ENCODE peak calls at places on chromosomes 2 and 18, in seven cellular contexts. H is psoas muscle; R is fibroblast of lung; Q is OCI-LY7; Z is H9; B is uterus; S is CD8-positive, alpha-beta memory T cell. O is an unnamed sample.

GRCh38 chr2:43427032-43427424 is 168.8 kb downstream of the THADA start:
- DNase-seq in H (no peak), R (no peak), Q (no peak), Z (no peak), B (no peak), S (no peak), O (no peak)

GRCh38 chr2:54999182-54999581 is 51.1 kb downstream of the RTN4 start:
- DNase-seq in H (no peak), R (peak; percentile 58), Q (peak; percentile 14), Z (no peak), B (no peak), S (no peak), O (no peak)

GRCh38 chr2:32652555-32653209 is 24.8 kb downstream of the TTC27 start:
- DNase-seq in H (no peak), R (peak; percentile 41), Q (no peak), Z (no peak), B (no peak), S (no peak), O (no peak)

GRCh38 chr18:46406539-46406932 is 250.5 kb downstream of the LOXHD1 start:
- DNase-seq in H (no peak), R (no peak), Q (no peak), Z (no peak), B (no peak), S (no peak), O (no peak)

GRCh38 chr2:196291873-196292800 is 120.8 kb upstream of the STK17B start:
- DNase-seq in H (no peak), R (no peak), Q (no peak), Z (no peak), B (no peak), S (no peak), O (peak; percentile 57)

GRCh38 chr2:216008387-216008786 is 5.0 kb downstream of the MREG start:
- DNase-seq in H (no peak), R (no peak), Q (no peak), Z (no peak), B (no peak), S (no peak), O (no peak)

GRCh38 chr2:50729306-50730105 is 302.4 kb downstream of the NRXN1 start:
- DNase-seq in H (no peak), R (no peak), Q (no peak), Z (no peak), B (no peak), S (no peak), O (no peak)

GRCh38 chr2:219243291-219243761 is 1.9 kb downstream of the GLB1L start:
- DNase-seq in H (no peak), R (peak; percentile 31), Q (no peak), Z (no peak), B (no peak), S (no peak), O (peak; percentile 87)

GRCh38 chr2:186533717-186534116 is 47.7 kb downstream of the ZC3H15 start:
- DNase-seq in H (no peak), R (no peak), Q (no peak), Z (no peak), B (no peak), S (no peak), O (no peak)

GRCh38 chr2:202014328-202015034 is 19.2 kb upstream of the FZD7 start:
- DNase-seq in H (no peak), R (no peak), Q (no peak), Z (no peak), B (peak; percentile 36), S (no peak), O (no peak)

GRCh38 chr18:5142131-5142530 is 54.9 kb downstream of the AKAIN1 start:
- DNase-seq in H (no peak), R (no peak), Q (no peak), Z (no peak), B (no peak), S (no peak), O (no peak)

GRCh38 chr2:217510790-217511291 is 492.0 kb downstream of the TNS1 start:
- DNase-seq in H (no peak), R (peak; percentile 94), Q (peak; percentile 53), Z (peak; percentile 64), B (peak; percentile 78), S (peak; percentile 33), O (peak; percentile 46)

GRCh38 chr18:50662775-50663383 is 103.0 kb downstream of the MAPK4 start:
- DNase-seq in H (no peak), R (no peak), Q (no peak), Z (no peak), B (no peak), S (no peak), O (no peak)

GRCh38 chr2:28684142-28684858 is 67.3 kb upstream of the PPP1CB start:
- DNase-seq in H (no peak), R (no peak), Q (no peak), Z (no peak), B (no peak), S (no peak), O (no peak)

GRCh38 chr2:58834404-58834803 is 593.3 kb upstream of the FANCL start:
- DNase-seq in H (no peak), R (peak; percentile 14), Q (no peak), Z (peak; percentile 64), B (no peak), S (no peak), O (no peak)

GRCh38 chr2:229282758-229283546 is 11.9 kb upstream of the PID1 start:
- DNase-seq in H (peak; percentile 58), R (peak; percentile 99), Q (no peak), Z (no peak), B (peak; percentile 71), S (no peak), O (no peak)

GRCh38 chr2:160666019-160666676 is 172.5 kb upstream of the RBMS1 start:
- DNase-seq in H (no peak), R (peak; percentile 99), Q (no peak), Z (no peak), B (peak; percentile 64), S (no peak), O (no peak)

GRCh38 chr2:20221169-20221938 is 3.6 kb downstream of the SDC1 start:
- DNase-seq in H (no peak), R (peak; percentile 36), Q (no peak), Z (no peak), B (no peak), S (no peak), O (no peak)

GRCh38 chr2:30221531-30221930 is 9.8 kb upstream of the LBH start:
- DNase-seq in H (no peak), R (no peak), Q (no peak), Z (no peak), B (no peak), S (no peak), O (no peak)

GRCh38 chr2:77054938-77055337 is 467.2 kb downstream of the LRRTM4 start:
- DNase-seq in H (peak; percentile 49), R (peak; percentile 2), Q (no peak), Z (peak; percentile 55), B (no peak), S (no peak), O (no peak)

GRCh38 chr2:160719116-160719515 is 225.5 kb upstream of the RBMS1 start:
- DNase-seq in H (no peak), R (no peak), Q (no peak), Z (no peak), B (no peak), S (no peak), O (no peak)

GRCh38 chr2:101823849-101824248 is 126.3 kb downstream of the MAP4K4 start:
- DNase-seq in H (no peak), R (no peak), Q (no peak), Z (no peak), B (no peak), S (no peak), O (no peak)
- H3K4me1 ChIP-seq in H (peaks cover 20% of the 10 kb centered on the region), R (peaks cover 30% of the 10 kb centered on the region), Q (peaks cover 31% of the 10 kb centered on the region), Z (peaks cover 2% of the 10 kb centered on the region), B (peaks cover 8% of the 10 kb centered on the region), S (peaks cover 47% of the 10 kb centered on the region), O (peaks cover 8% of the 10 kb centered on the region)

DNA sequence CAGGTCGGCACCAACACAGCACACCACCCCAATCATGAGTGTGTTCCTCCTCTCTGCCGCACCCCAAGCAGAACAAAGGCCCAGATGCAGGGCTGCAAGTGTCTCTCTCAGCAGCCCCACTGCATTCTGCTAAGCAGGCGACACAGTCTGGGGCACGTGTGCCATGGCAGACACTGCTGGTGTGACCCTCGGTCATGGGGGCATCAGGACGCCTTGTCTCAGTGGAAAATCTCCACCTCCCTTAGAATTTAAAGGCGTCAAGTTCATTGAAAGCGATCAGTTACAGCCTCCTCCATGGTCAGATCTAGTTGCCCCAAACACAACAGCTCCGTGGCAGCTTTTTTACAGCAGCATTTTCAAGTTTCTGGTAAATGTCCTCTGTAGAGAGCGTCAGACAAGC is 57.2 kb downstream of the ADNP2 start:
- DNase-seq in H (no peak), R (no peak), Q (no peak), Z (no peak), B (no peak), S (no peak), O (no peak)
- H3K4me1 ChIP-seq in H (no peaks in the 10 kb centered on the region), R (no peaks in the 10 kb centered on the region), Q (no peaks in the 10 kb centered on the region), Z (no peaks in the 10 kb centered on the region), B (no peaks in the 10 kb centered on the region), S (peaks cover under 1% of the 10 kb centered on the region), O (no peaks in the 10 kb centered on the region)

GRCh38 chr2:44430340-44430739 is 68.6 kb downstream of the CAMKMT start:
- DNase-seq in H (no peak), R (no peak), Q (no peak), Z (peak; percentile 33), B (no peak), S (no peak), O (no peak)

GRCh38 chr2:44429034-44429433 is 67.3 kb downstream of the CAMKMT start:
- DNase-seq in H (no peak), R (no peak), Q (no peak), Z (no peak), B (no peak), S (no peak), O (no peak)

DNA sequence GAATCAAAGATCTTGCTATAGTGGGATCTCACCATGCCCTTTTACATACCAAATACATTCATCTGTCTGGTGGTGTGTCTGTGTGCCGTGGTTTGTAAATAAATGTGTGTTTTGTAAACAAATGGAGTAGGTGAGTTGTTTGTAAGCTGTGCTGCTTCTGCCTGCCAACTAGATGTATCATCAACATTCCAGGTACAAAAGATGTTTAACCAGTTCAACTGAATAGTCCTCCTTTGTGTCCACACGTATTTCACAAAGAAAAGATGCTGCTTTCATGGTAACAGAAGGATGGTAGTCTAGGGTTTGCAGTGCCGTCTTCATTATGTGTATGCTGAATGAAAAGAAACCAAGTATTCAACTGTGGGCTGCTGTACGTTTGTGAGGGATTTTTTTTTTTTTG is 72.1 kb downstream of the CAMKMT start:
- DNase-seq in H (no peak), R (no peak), Q (no peak), Z (no peak), B (no peak), S (no peak), O (no peak)
- H3K4me1 ChIP-seq in H (peaks cover 5% of the 10 kb centered on the region), R (no peaks in the 10 kb centered on the region), Q (no peaks in the 10 kb centered on the region), Z (peaks cover 11% of the 10 kb centered on the region), B (no peaks in the 10 kb centered on the region), S (no peaks in the 10 kb centered on the region), O (no peaks in the 10 kb centered on the region)

GRCh38 chr2:240917009-240917683 is 11.0 kb downstream of the CROCC2 start:
- DNase-seq in H (peak; percentile 34), R (no peak), Q (no peak), Z (peak; percentile 27), B (peak; percentile 27), S (no peak), O (peak; percentile 33)

GRCh38 chr2:240914645-240915525 is 8.7 kb downstream of the CROCC2 start:
- DNase-seq in H (peak; percentile 41), R (no peak), Q (no peak), Z (no peak), B (no peak), S (no peak), O (no peak)

GRCh38 chr2:240917684-240918257 is 11.6 kb downstream of the CROCC2 start:
- DNase-seq in H (no peak), R (no peak), Q (no peak), Z (peak; percentile 18), B (peak; percentile 9), S (no peak), O (peak; percentile 60)

GRCh38 chr2:240915526-240916335 is 9.6 kb downstream of the CROCC2 start:
- DNase-seq in H (peak; percentile 53), R (no peak), Q (no peak), Z (no peak), B (no peak), S (no peak), O (peak; percentile 24)

GRCh38 chr2:240916571-240917008 is 10.5 kb downstream of the CROCC2 start:
- DNase-seq in H (peak; percentile 87), R (peak; percentile 93), Q (no peak), Z (peak; percentile 65), B (peak; percentile 57), S (no peak), O (peak; percentile 52)
- H3K4me1 ChIP-seq in H (peaks cover 8% of the 10 kb centered on the region), R (peaks cover 37% of the 10 kb centered on the region), Q (no peaks in the 10 kb centered on the region), Z (no peaks in the 10 kb centered on the region), B (no peaks in the 10 kb centered on the region), S (no peaks in the 10 kb centered on the region), O (peaks cover 14% of the 10 kb centered on the region)